ENCODE peak calls at places on chromosomes 2 and 18, in five cellular contexts. H is activated T-cell treated with anti-CD3 and anti-CD28 coated beads for 1 hour; A is A172; S is stimulated activated CD4-positive, alpha-beta T cell treated with anti-CD3 and anti-CD28 coated beads, Interleukin-1b, Interleukin-23, amount 100 ng/mL, for 48 hours; E is iris pigment epithelial cell. C is an unnamed sample.

GRCh38 chr2:239166201-239166834 is 234.5 kb downstream of the HDAC4 start:
- DNase-seq in H (no peak), A (no peak), S (no peak), E (no peak), C (peak)

GRCh38 chr2:115183144-115183543 is 740.7 kb downstream of the DPP10 start:
- DNase-seq in H (no peak), A (no peak), S (no peak), E (no peak), C (no peak)

GRCh38 chr2:106561356-106561755 is 74.2 kb downstream of the CD8B2 start:
- DNase-seq in H (no peak), A (no peak), S (no peak), E (no peak), C (no peak)

GRCh38 chr2:190911813-190912212 is 31.2 kb downstream of the GLS start:
- DNase-seq in H (no peak), A (no peak), S (no peak), E (no peak), C (no peak)

GRCh38 chr2:74583504-74583903 is 29.0 kb downstream of the DOK1 start:
- DNase-seq in H (no peak), A (peak), S (no peak), E (peak), C (no peak)

GRCh38 chr18:25062720-25063119 is 289.2 kb downstream of the ZNF521 start:
- DNase-seq in H (no peak), A (no peak), S (no peak), E (no peak), C (no peak)

GRCh38 chr18:48167901-48168300 is 237.4 kb upstream of the SMAD2 start:
- DNase-seq in H (no peak), A (no peak), S (no peak), E (no peak), C (peak)

GRCh38 chr2:43426305-43427031 is 169.4 kb downstream of the THADA start:
- DNase-seq in H (peak), A (peak), S (peak), E (peak), C (peak)

GRCh38 chr2:62465741-62466500 is 40.1 kb downstream of the TMEM17 start:
- DNase-seq in H (no peak), A (no peak), S (no peak), E (no peak), C (peak)

GRCh38 chr2:10039658-10040410 is 3.5 kb upstream of the KLF11 start:
- DNase-seq in H (no peak), A (no peak), S (no peak), E (no peak), C (peak)

GRCh38 chr2:239396881-239397681 is 3.7 kb downstream of the HDAC4 start:
- DNase-seq in H (peak), A (no peak), S (peak), E (no peak), C (no peak)

GRCh38 chr2:5777089-5777488 is 84.9 kb downstream of the SOX11 start:
- DNase-seq in H (no peak), A (no peak), S (no peak), E (no peak), C (no peak)

GRCh38 chr18:10070581-10071000 is 156.8 kb downstream of the VAPA start:
- DNase-seq in H (no peak), A (no peak), S (no peak), E (peak), C (no peak)

GRCh38 chr2:112493048-112493447 is 11.1 kb downstream of the TTL start:
- DNase-seq in H (no peak), A (no peak), S (no peak), E (peak), C (no peak)

GRCh38 chr2:96940026-96940601 is 46.3 kb downstream of the FAM178B start:
- DNase-seq in H (no peak), A (no peak), S (no peak), E (no peak), C (peak)